ENCODE peak calls at places on chromosomes 7 and 10, in five cellular contexts. C is K562, D is H9, H is PC-3, L is IMR-90. N is an unnamed sample.

GRCh38 chr10:75040576-75040975 is 70.9 kb upstream of the SAMD8 start:
- DNase-seq in C (no peak), L (no peak), H (no peak), D (no peak), N (no peak)

GRCh38 chr7:84490661-84491060 is 296.1 kb upstream of the SEMA3A start:
- DNase-seq in H (no peak), D (no peak), C (peak; percentile 20), L (no peak), N (no peak)

GRCh38 chr10:112832361-112832878 is 117.6 kb upstream of the TCF7L2 start:
- DNase-seq in D (peak; percentile 95), L (peak; percentile 18), H (peak; percentile 53), C (no peak), N (peak; percentile 62)

GRCh38 chr10:72691470-72692056 is 380 bp upstream of the MCU start:
- DNase-seq in D (peak; percentile 97), L (peak; percentile 93), H (no peak), C (peak; percentile 4), N (no peak)

GRCh38 chr10:50469288-50469687 is 154.5 kb downstream of the SGMS1 start:
- DNase-seq in L (peak; percentile 55), C (no peak), H (peak; percentile 71), D (no peak), N (no peak)

GRCh38 chr7:158487546-158488224 is 99.9 kb downstream of the PTPRN2 start:
- DNase-seq in C (no peak), H (no peak), L (no peak), D (no peak), N (no peak)

GRCh38 chr7:100673942-100674431 is 447 bp downstream of the GNB2 start:
- DNase-seq in C (peak; percentile 66), D (no peak), L (no peak), H (no peak), N (peak; percentile 89)

GRCh38 chr10:20622522-20623270 is 274.4 kb downstream of the NEBL start:
- DNase-seq in D (no peak), H (peak; percentile 87), C (no peak), L (peak; percentile 1), N (no peak)

GRCh38 chr7:135672560-135673359 is 10.4 kb downstream of the STMP1 start:
- DNase-seq in H (peak; percentile 75), L (peak; percentile 84), C (peak; percentile 72), D (no peak), N (no peak)

GRCh38 chr10:75613685-75614587 is 182.5 kb downstream of the LRMDA start:
- DNase-seq in D (no peak), H (no peak), L (no peak), C (no peak), N (no peak)

GRCh38 chr7:1058821-1059199 is 14.5 kb downstream of the GPR146 start:
- DNase-seq in C (peak; percentile 38), D (no peak), H (no peak), L (peak; percentile 53), N (peak; percentile 63)

GRCh38 chr10:108064856-108065255 is 900.4 kb upstream of the SORCS1 start:
- DNase-seq in L (no peak), D (no peak), H (peak; percentile 34), C (no peak), N (no peak)

GRCh38 chr7:129635300-129636029 is 23.9 kb downstream of the NRF1 start:
- DNase-seq in L (peak; percentile 86), H (peak; percentile 76), D (peak; percentile 72), C (peak; percentile 85), N (no peak)

GRCh38 chr7:93949468-93949867 is 27.9 kb downstream of the GNG11 start:
- DNase-seq in C (no peak), H (peak; percentile 35), D (no peak), L (peak; percentile 90), N (no peak)

GRCh38 chr7:131300572-131301466 is 26.9 kb upstream of the MKLN1 start:
- DNase-seq in L (no peak), H (no peak), D (no peak), C (no peak), N (no peak)

GRCh38 chr10:44386546-44387052 is 1.7 kb upstream of the CXCL12 start:
- DNase-seq in L (peak; percentile 62), H (peak; percentile 73), C (peak; percentile 88), D (peak; percentile 81), N (peak; percentile 86)

GRCh38 chr7:134154581-134155130 is 27.5 kb downstream of the LRGUK start:
- DNase-seq in H (no peak), D (no peak), C (no peak), L (no peak), N (no peak)

GRCh38 chr7:101536232-101536631 is 92.9 kb downstream of the MYL10 start:
- DNase-seq in C (no peak), H (no peak), L (no peak), D (no peak), N (no peak)

GRCh38 chr7:92881091-92881485 is 44.7 kb upstream of the CDK6 start:
- DNase-seq in C (no peak), D (no peak), L (no peak), H (no peak), N (no peak)

GRCh38 chr7:92882760-92883159 is 46.4 kb upstream of the CDK6 start:
- DNase-seq in D (no peak), H (no peak), C (no peak), L (no peak), N (no peak)

GRCh38 chr7:92884218-92884617 is 47.8 kb upstream of the CDK6 start:
- DNase-seq in H (no peak), L (no peak), D (no peak), C (no peak), N (no peak)

GRCh38 chr7:92877367-92877766 is 41.0 kb upstream of the CDK6 start:
- DNase-seq in D (no peak), H (no peak), L (no peak), C (no peak), N (no peak)

DNA sequence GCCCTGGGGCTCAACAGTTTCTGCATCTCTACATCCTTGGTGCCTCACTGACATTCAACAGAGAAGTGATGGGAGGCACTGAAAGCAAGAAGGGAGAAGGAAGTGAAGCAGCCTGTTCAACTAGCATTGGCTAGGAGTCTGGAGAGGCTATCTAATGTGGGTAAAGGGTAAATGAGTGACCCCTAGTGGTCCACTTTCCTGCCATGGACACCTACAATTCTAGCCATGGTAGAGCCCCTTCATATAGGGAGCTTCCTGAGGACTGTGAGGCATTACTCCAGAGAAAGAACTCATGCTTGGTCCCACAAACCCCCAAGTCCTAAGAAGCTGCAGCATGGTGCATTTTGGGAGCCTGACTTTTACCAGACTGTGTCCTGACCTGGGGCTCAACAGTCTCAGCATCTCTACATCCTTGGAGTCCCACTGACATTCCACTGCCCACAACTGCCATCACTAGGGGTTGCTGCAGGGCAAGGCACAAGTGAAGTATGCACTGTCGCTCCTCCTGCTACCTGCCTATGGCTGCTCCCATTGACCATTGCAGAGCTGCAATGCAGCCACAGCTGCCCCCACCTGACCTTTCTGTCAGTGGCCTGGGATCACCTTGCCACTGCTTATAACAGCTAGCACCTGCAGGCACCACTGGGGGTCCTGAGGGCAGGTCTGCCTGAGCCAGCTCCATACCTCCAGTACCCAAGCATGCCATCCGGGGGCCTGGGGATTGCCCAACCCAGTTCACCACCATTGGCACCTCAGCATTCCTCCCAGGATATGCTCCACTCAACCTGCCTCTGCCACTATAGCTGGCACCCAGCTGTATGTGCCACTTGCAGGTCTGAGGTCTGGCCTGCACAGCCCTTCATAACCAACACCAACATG is 44.1 kb upstream of the CDK6 start:
- DNase-seq in L (no peak), H (peak; percentile 16), D (peak; percentile 77), C (peak; percentile 45), N (peak; percentile 59)
- TF ChIP-seq CTCF in L (peak; percentile 0), H (peak; percentile 37), D (peak; percentile 81), C (peak; percentile 53), N (peak; percentile 17)

GRCh38 chr10:35822316-35822715 is 180.2 kb upstream of the FZD8 start:
- DNase-seq in L (peak; percentile 54), C (no peak), H (peak; percentile 36), D (peak; percentile 84), N (peak; percentile 88)
- H3K9ac ChIP-seq in L (no peak overlapping the region), C (no peak overlapping the region), H (no peak overlapping the region), D (no peak overlapping the region), N (no peak overlapping the region)

GRCh38 chr10:70274643-70275042 is 9.2 kb downstream of the NPFFR1 start:
- DNase-seq in L (peak; percentile 88), C (no peak), D (no peak), H (no peak), N (no peak)
- TF ChIP-seq CTCF in L (no peak), C (no peak), D (no peak), H (no peak), N (no peak)

GRCh38 chr10:78650122-78650521 is 418.6 kb upstream of the ZMIZ1 start:
- DNase-seq in C (no peak), D (no peak), L (peak; percentile 28), H (peak; percentile 89), N (no peak)
- H3K9ac ChIP-seq in C (no peak overlapping the region), D (no peak overlapping the region), L (no peak overlapping the region), H (no peak overlapping the region), N (no peak overlapping the region)

DNA sequence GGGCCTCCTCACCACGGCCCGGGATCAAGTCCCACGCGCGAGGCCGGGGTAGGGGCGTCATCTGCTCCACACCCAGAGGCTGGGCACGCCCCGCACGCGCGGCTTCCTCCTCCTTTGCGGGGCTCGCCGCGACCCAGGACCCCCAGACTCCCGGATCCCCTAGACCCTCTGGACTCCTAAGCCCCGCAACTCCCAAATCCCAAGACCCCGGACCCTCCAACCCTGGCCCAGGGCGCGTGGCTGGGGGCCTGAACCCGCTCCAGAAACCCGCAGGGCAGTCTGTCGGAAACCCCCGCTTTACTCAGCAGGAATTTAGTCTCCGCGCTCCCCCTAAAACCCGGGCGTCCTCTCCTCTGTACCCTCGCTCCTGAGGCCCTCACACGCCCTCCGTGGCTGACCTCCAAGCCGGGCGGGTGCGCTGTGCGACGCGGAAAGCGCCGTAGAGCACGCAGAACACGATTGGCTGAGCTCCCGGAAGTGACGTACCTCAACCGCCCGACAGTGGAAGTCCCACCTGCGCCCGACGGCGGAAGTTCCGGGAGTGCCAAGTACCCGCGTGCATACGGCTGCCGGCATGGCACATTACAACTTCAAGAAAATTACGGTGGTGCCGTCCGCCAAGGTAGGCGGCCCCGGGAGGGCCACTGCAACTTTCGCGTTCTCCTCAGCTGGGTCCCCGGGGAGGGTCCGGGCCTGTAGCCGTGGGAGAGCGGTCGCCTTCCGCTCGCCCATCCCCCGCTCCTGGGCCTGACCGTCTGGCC is at the start of gene GTPBP4:
- DNase-seq in L (peak; percentile 97), C (peak; percentile 98), D (peak; percentile 97), H (peak; percentile 91), N (peak; percentile 99)
- TF ChIP-seq CTCF in L (peak; percentile 28), C (peak; percentile 44), D (no peak), H (peak; percentile 45), N (peak; percentile 42)

GRCh38 chr7:55500117-55500516 is 72.2 kb downstream of the VOPP1 start:
- DNase-seq in C (no peak), H (no peak), L (no peak), D (no peak), N (no peak)

GRCh38 chr7:55502988-55503514 is 69.3 kb downstream of the VOPP1 start:
- DNase-seq in D (no peak), H (no peak), L (no peak), C (no peak), N (no peak)

GRCh38 chr7:55504093-55504859 is 68.0 kb downstream of the VOPP1 start:
- DNase-seq in L (peak; percentile 44), C (no peak), D (no peak), H (peak; percentile 24), N (peak; percentile 64)

GRCh38 chr7:55499591-55499990 is 72.7 kb downstream of the VOPP1 start:
- DNase-seq in H (no peak), C (no peak), L (no peak), D (no peak), N (peak; percentile 40)

DNA sequence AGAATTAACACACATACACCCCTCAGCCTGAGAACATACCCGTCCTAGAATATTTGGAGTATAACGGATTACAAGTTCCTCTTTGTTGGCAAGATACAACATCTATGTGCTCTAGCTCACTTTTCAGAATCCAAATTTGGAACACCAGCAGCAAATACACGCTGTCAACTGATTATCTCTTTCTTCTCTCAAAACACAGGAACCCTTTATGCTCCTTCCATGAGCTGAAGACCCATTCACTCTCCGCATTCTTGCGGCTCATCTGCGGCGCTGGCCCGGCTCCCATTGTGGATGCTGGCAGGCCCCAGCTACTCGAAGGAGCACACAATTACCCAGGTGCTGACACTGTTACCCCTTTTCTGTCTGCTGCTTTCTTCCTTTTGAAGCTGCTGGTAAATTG is 70.1 kb downstream of the VOPP1 start:
- DNase-seq in H (no peak), L (no peak), C (no peak), D (no peak), N (no peak)
- H3K9ac ChIP-seq in H (no peak overlapping the region), L (no peak overlapping the region), C (no peak overlapping the region), D (no peak overlapping the region), N (no peak overlapping the region)

N was measured in kidney.